ENCODE peak calls at places on chromosomes 3 and 15, in five cellular contexts. Z, O, A, Y and K are unnamed samples.
A peak's percentile ranks its signal among the peaks of the same experiment; 100 is the strongest.

GRCh38 chr15:78177447-78177873 is 28.3 kb downstream of the IDH3A start:
- DNase-seq in Z (no peak), O (no peak), A (peak; percentile 25), Y (no peak), K (no peak)

GRCh38 chr3:186165331-186165730 is 56.4 kb upstream of the ETV5 start:
- DNase-seq in Z (no peak), O (no peak), A (no peak), Y (no peak), K (no peak)

GRCh38 chr15:63833246-63833696 is 477 bp downstream of the HERC1 start:
- DNase-seq in Z (peak; percentile 29), O (no peak), A (peak; percentile 39), Y (peak; percentile 39), K (peak; percentile 85)

GRCh38 chr3:63766261-63766660 is 52.8 kb upstream of the C3orf49 start:
- DNase-seq in Z (no peak), O (no peak), A (no peak), Y (no peak), K (no peak)

GRCh38 chr15:62618432-62618831 is 424.1 kb upstream of the TPM1 start:
- DNase-seq in Z (no peak), O (no peak), A (peak; percentile 58), Y (no peak), K (no peak)

GRCh38 chr3:57030711-57031110 is 29.8 kb upstream of the SPATA12 start:
- DNase-seq in Z (no peak), O (no peak), A (no peak), Y (no peak), K (no peak)

GRCh38 chr15:85753791-85754452 is 40.8 kb downstream of the KLHL25 start:
- DNase-seq in Z (no peak), O (peak; percentile 39), A (no peak), Y (no peak), K (no peak)

GRCh38 chr3:22836131-22836530 is 367.0 kb upstream of the UBE2E2 start:
- DNase-seq in Z (no peak), O (no peak), A (no peak), Y (no peak), K (no peak)

GRCh38 chr3:195291121-195291520 is 20.2 kb upstream of the XXYLT1 start:
- DNase-seq in Z (no peak), O (no peak), A (no peak), Y (no peak), K (no peak)

GRCh38 chr3:153080778-153081240 is 81.2 kb upstream of the RAP2B start:
- DNase-seq in Z (no peak), O (no peak), A (no peak), Y (no peak), K (no peak)

GRCh38 chr15:38894260-38894948 is 329.8 kb upstream of the RASGRP1 start:
- DNase-seq in Z (no peak), O (no peak), A (peak; percentile 94), Y (no peak), K (no peak)